ENCODE peak calls at places on chromosomes 1 and 21, in four cellular contexts. S is GM12878, J is HL-60, L is K562. T is an unnamed sample.

GRCh38 chr1:218775476-218776170 is 398.1 kb upstream of the LYPLAL1 start:
- DNase-seq in S (no peak), J (no peak), L (no peak), T (no peak)

GRCh38 chr1:214281030-214281901 is at the start of gene SMYD2:
- DNase-seq in S (no peak), J (peak), L (peak), T (peak)

GRCh38 chr1:148263906-148264255 is 111.8 kb upstream of the NBPF11 start:
- DNase-seq in S (no peak), J (no peak), L (no peak), T (no peak)

GRCh38 chr21:27346041-27346448 is 379.2 kb upstream of the ADAMTS5 start:
- DNase-seq in S (no peak), J (no peak), L (no peak), T (no peak)

GRCh38 chr1:33424205-33424604 is 6.7 kb downstream of the PHC2 start:
- DNase-seq in S (no peak), J (no peak), L (no peak), T (no peak)

GRCh38 chr1:48023488-48023887 is 26.3 kb upstream of the TRABD2B start:
- DNase-seq in S (no peak), J (no peak), L (no peak), T (no peak)

GRCh38 chr1:6447016-6447817 is 18.8 kb downstream of the TNFRSF25 start:
- DNase-seq in S (no peak), J (no peak), L (no peak), T (no peak)

GRCh38 chr21:37374026-37374425 is 7.5 kb downstream of the DYRK1A start:
- DNase-seq in S (no peak), J (no peak), L (no peak), T (no peak)

GRCh38 chr1:230763927-230764591 is 16.9 kb downstream of the CAPN9 start:
- DNase-seq in S (no peak), J (no peak), L (no peak), T (no peak)

GRCh38 chr1:212920895-212921294 is 29.4 kb upstream of the VASH2 start:
- DNase-seq in S (no peak), J (no peak), L (peak), T (no peak)

GRCh38 chr1:205346956-205347574 is 9.7 kb downstream of the KLHDC8A start:
- DNase-seq in S (no peak), J (no peak), L (no peak), T (no peak)

GRCh38 chr1:38858833-38859560 is 575 bp downstream of the RRAGC start:
- DNase-seq in S (no peak), J (no peak), L (peak), T (no peak)
- TF ChIP-seq POLR2AphosphoS5 in S (no peak), J (no peak), L (no peak), T (no peak)

GRCh38 chr1:235057385-235058306 is 71.0 kb downstream of the TOMM20 start:
- DNase-seq in S (no peak), J (no peak), L (no peak), T (no peak)
- TF ChIP-seq SPI1 in S (no peak), J (no peak), L (no peak), T (no peak)

GRCh38 chr1:156124557-156125483 is 10.3 kb downstream of the LMNA start:
- DNase-seq in S (peak), J (no peak), L (peak), T (no peak)
- TF ChIP-seq POLR2AphosphoS5 in S (no peak), J (peak), L (no peak), T (no peak)

GRCh38 chr1:79059361-79059760 is 52.8 kb upstream of the ADGRL4 start:
- DNase-seq in S (no peak), J (no peak), L (no peak), T (no peak)
- TF ChIP-seq SPI1 in S (no peak), J (no peak), L (no peak), T (no peak)

DNA sequence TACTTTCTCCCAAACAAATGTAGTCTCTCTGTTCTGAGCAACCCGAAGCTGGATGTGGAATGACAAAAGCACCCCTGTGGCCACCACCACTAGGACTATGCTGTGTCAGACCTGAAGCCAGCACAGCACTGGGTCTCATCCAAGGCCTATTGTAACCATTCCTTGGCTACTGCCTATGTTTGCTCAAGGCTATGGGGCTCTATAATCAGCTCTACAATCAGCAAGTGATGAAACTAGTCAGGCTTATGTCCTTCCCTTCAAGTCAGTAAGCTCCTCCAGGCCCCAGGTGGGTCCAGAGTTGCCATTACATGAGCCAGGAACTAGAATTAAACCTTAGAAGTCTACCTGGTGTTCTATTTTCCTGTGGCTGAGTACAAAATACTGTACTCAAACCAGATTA is 370.2 kb downstream of the TBX15 start:
- DNase-seq in S (no peak), J (no peak), L (no peak), T (no peak)
- TF ChIP-seq POLR2AphosphoS5 in S (no peak), J (no peak), L (no peak), T (no peak)

GRCh38 chr1:232598133-232598532 is 31.8 kb downstream of the SIPA1L2 start:
- DNase-seq in S (no peak), J (no peak), L (no peak), T (no peak)
- TF ChIP-seq SPI1 in S (no peak), J (no peak), L (no peak), T (no peak)

GRCh38 chr1:30888391-30888790 is 20.2 kb downstream of the SDC3 start:
- DNase-seq in S (no peak), J (no peak), L (peak), T (no peak)
- TF ChIP-seq POLR2AphosphoS5 in S (no peak), J (no peak), L (no peak), T (no peak)

GRCh38 chr1:153485880-153486279 is 25.4 kb upstream of the S100A7 start:
- DNase-seq in S (no peak), J (no peak), L (no peak), T (no peak)

GRCh38 chr1:153493343-153493960 is 33.0 kb upstream of the S100A7 start:
- DNase-seq in S (no peak), J (no peak), L (no peak), T (no peak)

GRCh38 chr1:153490272-153491051 is 30.0 kb upstream of the S100A7 start:
- DNase-seq in S (no peak), J (peak), L (no peak), T (no peak)

GRCh38 chr1:153483776-153484175 is 23.3 kb upstream of the S100A7 start:
- DNase-seq in S (no peak), J (no peak), L (no peak), T (no peak)

DNA sequence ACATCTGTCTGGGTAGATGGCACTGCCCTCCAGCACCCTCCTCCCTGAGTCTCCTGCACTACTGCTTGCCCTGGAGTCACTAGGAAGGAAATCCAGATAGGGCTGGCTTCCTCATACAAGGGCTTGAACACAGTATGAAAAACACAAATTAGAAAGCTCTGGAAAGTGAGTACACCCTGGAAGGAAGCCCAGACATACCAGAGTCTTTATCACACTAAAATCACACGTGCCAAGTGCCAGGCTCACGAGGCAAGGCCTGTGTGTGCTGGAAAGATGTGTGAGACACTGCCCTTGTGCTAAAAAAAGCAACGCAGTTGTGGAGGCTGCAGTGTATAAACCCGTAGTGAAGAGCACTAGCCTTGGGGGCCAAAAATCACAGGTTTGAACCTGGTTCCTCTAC is 28.3 kb upstream of the S100A7 start:
- DNase-seq in S (no peak), J (no peak), L (no peak), T (no peak)
- TF ChIP-seq SPI1 in S (no peak), J (no peak), L (no peak), T (no peak)

T was measured in GM12891.